ENCODE peak calls at places on chromosomes 12 and 14, in four cellular contexts. X is tibial nerve, S is GM06990, P is tibial artery. H is an unnamed sample.

GRCh38 chr14:47852278-47852677 is 176.9 kb upstream of the MDGA2 start:
- DNase-seq in X (no peak), P (no peak), S (no peak), H (no peak)

GRCh38 chr12:48794870-48795269 is 6.0 kb upstream of the ADCY6 start:
- DNase-seq in S (no peak), P (no peak), X (no peak), H (no peak)

GRCh38 chr12:132437252-132438138 is 52.5 kb upstream of the FBRSL1 start:
- DNase-seq in P (no peak), X (no peak), S (no peak), H (no peak)

GRCh38 chr12:96219700-96220206 is 25.6 kb downstream of the ELK3 start:
- DNase-seq in S (no peak), X (no peak), P (no peak), H (peak)

GRCh38 chr12:59603735-59604134 is 7.9 kb downstream of the SLC16A7 start:
- DNase-seq in P (no peak), X (no peak), S (no peak), H (no peak)

GRCh38 chr14:75968461-75968860 is 13.3 kb downstream of the TGFB3 start:
- DNase-seq in P (peak), X (peak), S (no peak), H (no peak)

GRCh38 chr12:47307680-47308399 is 228.1 kb upstream of the AMIGO2 start:
- DNase-seq in S (peak), P (peak), X (no peak), H (peak)

GRCh38 chr12:109762071-109762672 is 48.5 kb downstream of the FAM222A start:
- DNase-seq in P (peak), X (no peak), S (no peak), H (no peak)

GRCh38 chr12:92665496-92665895 is 37.3 kb upstream of the PLEKHG7 start:
- DNase-seq in P (no peak), X (no peak), S (no peak), H (no peak)

GRCh38 chr12:115233891-115234543 is 550.0 kb upstream of the TBX3 start:
- DNase-seq in X (no peak), P (no peak), S (no peak), H (no peak)

GRCh38 chr14:36690301-36691020 is 28.8 kb downstream of the PAX9 start:
- DNase-seq in P (no peak), X (no peak), S (no peak), H (no peak)

GRCh38 chr12:128069359-128069997 is 197.5 kb upstream of the TMEM132C start:
- DNase-seq in S (no peak), P (no peak), X (peak), H (peak)

GRCh38 chr14:89911018-89911919 is 43.3 kb downstream of the EFCAB11 start:
- DNase-seq in X (no peak), P (no peak), S (no peak), H (peak)

GRCh38 chr12:100706029-100706428 is 88.5 kb upstream of the ANO4 start:
- DNase-seq in P (no peak), S (no peak), X (no peak), H (peak)

GRCh38 chr14:59022144-59022543 is 166.3 kb upstream of the DAAM1 start:
- DNase-seq in X (no peak), S (no peak), P (no peak), H (no peak)

DNA sequence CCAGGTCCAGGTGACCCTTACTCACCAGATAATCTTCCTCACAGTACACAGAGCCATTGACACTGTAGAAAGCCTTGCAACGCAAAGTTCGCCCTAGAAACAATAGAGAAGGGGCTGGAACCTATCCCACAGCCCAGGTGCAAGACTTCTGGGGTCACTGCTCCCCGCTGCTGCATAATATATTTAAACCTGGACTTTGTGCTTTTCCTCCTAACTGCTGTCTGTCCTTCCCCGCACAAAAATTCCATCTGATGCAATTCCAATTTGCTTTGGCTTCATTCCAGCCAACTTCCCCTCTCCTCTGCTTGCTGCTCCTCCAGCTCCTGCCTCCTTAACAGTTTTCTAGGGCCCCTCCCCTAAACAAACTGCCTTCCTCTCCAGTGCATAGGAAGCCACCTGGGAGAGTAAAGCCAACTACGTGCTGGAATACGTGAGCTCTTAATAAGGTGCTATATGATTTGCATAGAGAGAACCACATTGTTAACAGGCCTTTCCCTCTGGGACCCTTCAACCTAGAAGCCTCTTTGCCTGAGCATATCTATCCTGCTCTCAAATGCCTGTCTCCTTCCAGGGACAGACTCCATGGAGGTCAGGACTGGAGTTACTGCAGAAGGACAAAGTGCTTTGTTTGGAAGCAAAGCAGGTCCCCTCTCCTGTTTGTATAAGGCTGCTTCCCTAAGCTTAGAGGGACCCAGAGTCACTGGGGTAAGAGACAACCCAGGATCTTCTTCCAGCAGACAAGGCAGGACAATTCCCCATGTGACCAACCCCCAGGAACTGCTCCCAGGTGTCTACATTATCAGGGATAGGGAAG is 5.5 kb downstream of the AJUBA start:
- DNase-seq in X (no peak), P (no peak), S (no peak), H (no peak)
- H3K4me3 ChIP-seq in X (no peak), P (no peak), S (no peak), H (no peak)

DNA sequence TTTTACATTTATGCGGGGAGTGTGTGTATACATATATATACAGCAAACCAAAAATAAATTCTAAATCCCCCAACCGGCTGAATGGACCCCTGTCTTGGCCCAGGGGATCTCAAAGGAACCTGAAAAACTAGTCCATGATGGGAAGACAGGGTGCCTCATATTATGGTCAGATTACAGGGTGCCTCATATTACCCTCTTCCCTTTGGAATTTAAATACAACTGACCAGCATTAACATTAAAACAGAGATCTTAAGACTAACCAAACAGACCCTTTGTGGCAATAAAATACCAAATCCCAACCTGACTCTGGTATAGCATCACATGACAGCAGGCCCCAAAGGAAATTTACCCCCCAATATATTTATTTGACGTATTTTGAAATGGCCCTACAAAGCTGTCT is 17.0 kb downstream of the GSTZ1 start:
- DNase-seq in S (no peak), X (no peak), P (no peak), H (no peak)
- H3K4me3 ChIP-seq in S (no peak), X (no peak), P (no peak), H (no peak)

DNA sequence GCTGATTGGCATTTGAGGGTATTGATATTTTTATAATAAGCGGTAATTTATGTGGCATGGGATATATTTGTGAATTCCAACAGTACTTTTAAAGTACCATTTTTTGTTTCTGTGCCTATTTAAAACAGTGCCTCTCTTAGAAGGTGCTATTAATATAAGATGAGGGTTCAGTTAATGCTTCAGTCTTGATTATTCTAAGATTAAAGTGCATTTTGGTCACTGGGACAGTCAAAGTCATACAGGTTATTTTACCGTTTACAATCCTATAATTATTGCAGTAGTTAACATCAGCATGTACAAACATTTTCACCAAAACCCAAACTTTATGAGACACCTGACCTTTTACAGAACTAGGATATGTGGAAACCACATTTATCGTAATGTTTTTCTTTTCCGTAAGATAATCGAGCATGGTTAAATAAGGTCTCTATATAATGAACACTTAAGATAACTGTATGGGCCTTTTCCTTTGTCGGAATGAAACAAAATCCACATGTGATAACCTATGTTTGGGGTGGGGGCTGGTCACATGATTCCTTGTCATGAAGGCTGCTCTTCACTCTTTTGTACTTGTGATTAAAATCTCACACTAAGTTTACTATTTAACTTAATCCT is 37.7 kb upstream of the DNM1L start:
- DNase-seq in S (no peak), P (no peak), X (no peak), H (no peak)
- H3K4me3 ChIP-seq in S (no peak), P (no peak), X (no peak), H (no peak)

GRCh38 chr14:96359959-96360358 is 3.2 kb downstream of the ATG2B start:
- DNase-seq in S (no peak), X (no peak), P (no peak), H (no peak)
- H3K4me3 ChIP-seq in S (no peak), X (no peak), P (no peak), H (no peak)

GRCh38 chr12:27971606-27972005 is 927 bp downstream of the PTHLH start:
- DNase-seq in X (no peak), P (no peak), S (no peak), H (no peak)

GRCh38 chr12:27970391-27970980 is 2.0 kb downstream of the PTHLH start:
- DNase-seq in S (peak), X (peak), P (no peak), H (no peak)

GRCh38 chr12:27969011-27969900 is 3.3 kb downstream of the PTHLH start:
- DNase-seq in X (no peak), P (no peak), S (no peak), H (no peak)

GRCh38 chr12:27970981-27971489 is 1.5 kb downstream of the PTHLH start:
- DNase-seq in P (no peak), S (no peak), X (peak), H (no peak)

GRCh38 chr12:27969901-27970390 is 2.6 kb downstream of the PTHLH start:
- DNase-seq in S (peak), P (peak), X (peak), H (no peak)
- H3K4me3 ChIP-seq in S (peak), P (peak), X (peak), H (peak)

GRCh38 chr12:117023998-117024960 is 74.9 kb downstream of the TESC start:
- DNase-seq in P (no peak), S (no peak), X (no peak), H (no peak)
- H3K4me3 ChIP-seq in P (no peak), S (no peak), X (no peak), H (no peak)

DNA sequence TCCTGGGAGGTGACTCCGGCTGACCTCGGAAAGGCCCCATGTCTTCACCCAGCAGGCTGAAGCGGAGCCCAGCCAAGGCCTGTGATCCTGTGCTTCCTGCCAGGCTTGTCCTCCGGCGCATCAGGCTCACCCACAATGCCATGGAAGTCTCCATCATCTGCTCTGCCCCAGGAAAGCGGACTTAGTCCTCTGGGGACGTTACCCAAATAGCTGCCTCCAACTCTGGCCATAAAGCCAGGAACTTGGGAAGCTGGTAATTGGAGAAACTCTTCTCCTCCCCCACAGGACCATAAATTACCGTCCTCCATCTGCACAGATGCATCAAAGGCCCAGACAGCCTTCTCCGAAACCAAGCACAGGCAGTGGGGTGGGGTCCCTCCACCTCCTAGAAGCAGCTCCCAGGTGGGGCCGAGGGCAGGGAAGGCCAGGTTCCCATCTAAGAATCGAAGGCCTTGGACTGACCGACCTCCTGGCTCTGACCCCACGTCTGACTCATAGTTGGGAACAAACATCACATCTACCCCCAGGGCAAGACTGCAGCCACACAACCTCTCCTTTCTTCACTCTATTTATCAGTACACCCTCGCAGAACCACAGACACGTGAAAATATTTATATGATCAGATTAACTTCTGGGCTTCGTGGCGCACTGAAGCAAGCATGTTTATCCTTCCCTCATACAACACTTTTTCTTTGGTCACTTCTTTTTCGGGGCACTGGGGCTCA is 56.4 kb downstream of the PITPNM2 start:
- DNase-seq in S (no peak), X (peak), P (peak), H (peak)
- H3K4me3 ChIP-seq in S (no peak), X (no peak), P (no peak), H (no peak)

DNA sequence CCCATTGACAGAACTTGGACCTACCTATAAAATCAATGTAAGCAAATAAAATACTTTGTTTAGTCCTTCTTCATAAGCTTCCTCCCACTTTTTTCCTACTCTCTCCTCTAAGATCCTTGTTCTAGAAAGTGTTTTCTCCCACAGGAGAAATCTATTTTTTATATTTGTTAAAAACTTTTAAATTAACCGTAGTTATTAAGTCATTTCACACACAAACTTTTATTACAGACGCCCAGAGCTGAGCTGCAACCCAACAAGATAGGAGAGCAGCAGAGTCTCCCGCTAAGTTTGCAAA is 27.7 kb downstream of the DAD1 start:
- DNase-seq in S (no peak), X (no peak), P (no peak), H (no peak)
- H3K4me3 ChIP-seq in S (no peak), X (no peak), P (no peak), H (no peak)

GRCh38 chr14:55715889-55716288 is 135.9 kb downstream of the KTN1 start:
- DNase-seq in P (peak), S (no peak), X (peak), H (peak)
- H3K4me3 ChIP-seq in P (no peak), S (no peak), X (no peak), H (no peak)

GRCh38 chr12:76083246-76083735 is 1.2 kb downstream of the NAP1L1 start:
- DNase-seq in P (no peak), X (no peak), S (no peak), H (no peak)
- H3K4me3 ChIP-seq in P (peak), X (peak), S (peak), H (peak)

H was measured in AG09309.